ENCODE peak calls at places on chromosomes 1 and 21, in four cellular contexts. I is SHP77, T is upper lobe of right lung, H is C1 segment of cervical spinal cord. S is an unnamed sample.
A peak's percentile ranks its signal among the peaks of the same experiment; 100 is the strongest.

GRCh38 chr1:12405325-12406217 is 175.7 kb downstream of the VPS13D start:
- DNase-seq in I (no peak), T (no peak), H (no peak), S (no peak)

GRCh38 chr21:30044447-30045064 is 104.8 kb upstream of the GRIK1 start:
- DNase-seq in I (no peak), T (no peak), H (no peak), S (no peak)

GRCh38 chr1:21931171-21932093 is 5.7 kb downstream of the HSPG2 start:
- DNase-seq in T (peak; percentile 89), H (no peak), I (no peak), S (peak; percentile 67)

GRCh38 chr1:2639203-2639602 is 6.4 kb upstream of the MMEL1 start:
- DNase-seq in H (no peak), I (no peak), T (peak; percentile 40), S (no peak)

GRCh38 chr21:36350282-36350910 is 30.4 kb downstream of the MORC3 start:
- DNase-seq in I (no peak), T (no peak), H (no peak), S (no peak)

GRCh38 chr1:228438266-228438665 is 21.6 kb upstream of the TRIM17 start:
- DNase-seq in I (no peak), H (no peak), T (no peak), S (no peak)

GRCh38 chr1:171434717-171435346 is 50.5 kb upstream of the PRRC2C start:
- DNase-seq in H (no peak), T (no peak), I (no peak), S (peak; percentile 65)

GRCh38 chr1:172449585-172450523 is 6.0 kb upstream of the PIGC start:
- DNase-seq in I (peak; percentile 86), H (peak; percentile 32), T (peak; percentile 76), S (no peak)

GRCh38 chr1:33133478-33134105 is 48.3 kb downstream of the TRIM62 start:
- DNase-seq in H (no peak), I (no peak), T (no peak), S (no peak)

GRCh38 chr1:164759144-164759920 is 200.3 kb downstream of the PBX1 start:
- DNase-seq in I (no peak), T (no peak), H (no peak), S (no peak)

GRCh38 chr1:231493421-231494185 is 34.9 kb upstream of the TSNAX start:
- DNase-seq in H (no peak), T (no peak), I (no peak), S (no peak)

GRCh38 chr1:22521692-22522091 is 41.6 kb upstream of the EPHA8 start:
- DNase-seq in I (no peak), T (no peak), H (no peak), S (no peak)

GRCh38 chr1:19799877-19800804 is at the start of gene TMCO4:
- DNase-seq in H (no peak), I (no peak), T (peak; percentile 86), S (peak; percentile 42)

GRCh38 chr21:33286600-33287456 is 20.7 kb downstream of the IL10RB start:
- DNase-seq in I (no peak), H (no peak), T (no peak), S (peak; percentile 12)

GRCh38 chr1:153493343-153493960 is 33.0 kb upstream of the S100A7 start:
- DNase-seq in T (no peak), I (no peak), H (no peak), S (no peak)

GRCh38 chr1:55286851-55287602 is 71.9 kb upstream of the USP24 start:
- DNase-seq in H (no peak), I (no peak), T (no peak), S (no peak)

GRCh38 chr1:219724440-219724839 is 111.5 kb upstream of the ZC3H11B start:
- DNase-seq in H (no peak), I (no peak), T (no peak), S (no peak)

GRCh38 chr1:215599418-215599817 is 32.3 kb downstream of the KCTD3 start:
- DNase-seq in T (no peak), I (no peak), H (no peak), S (peak; percentile 21)

GRCh38 chr1:2101946-2102345 is 51.7 kb downstream of the PRKCZ start:
- DNase-seq in T (peak; percentile 37), H (no peak), I (no peak), S (no peak)

GRCh38 chr1:159943908-159944622 is 1.3 kb downstream of the IGSF9 start:
- DNase-seq in I (no peak), H (no peak), T (peak; percentile 3), S (no peak)

GRCh38 chr1:89781494-89782126 is 39.2 kb upstream of the LRRC8D start:
- DNase-seq in T (no peak), I (no peak), H (no peak), S (no peak)

GRCh38 chr1:93061895-93062792 is 16.9 kb upstream of the MTF2 start:
- DNase-seq in T (no peak), H (no peak), I (peak; percentile 23), S (no peak)

S was measured in AG04449.